ENCODE peak calls at places on chromosomes 4 and X, in five cellular contexts. Z, L, B, C and D are unnamed samples.

GRCh38 chr4:151541438-151542071 is 132.6 kb downstream of the FHIP1A start:
- DNase-seq in C (no peak), B (peak), L (no peak), Z (peak), D (peak)

GRCh38 chrX:42459735-42460134 is 318.2 kb downstream of the PPP1R2C start:
- DNase-seq in B (no peak), L (no peak), Z (no peak), C (no peak), D (no peak)

GRCh38 chr4:183770900-183771299 is 111.8 kb downstream of the TRAPPC11 start:
- DNase-seq in C (no peak), Z (no peak), B (no peak), L (no peak), D (no peak)

GRCh38 chr4:119300388-119301131 is 21.4 kb downstream of the FABP2 start:
- DNase-seq in B (peak), Z (peak), L (peak), C (peak), D (peak)

GRCh38 chrX:1453390-1453783 is 678 bp upstream of the ASMTL start:
- DNase-seq in Z (no peak), B (no peak), C (no peak), L (no peak), D (no peak)

GRCh38 chr4:73589887-73590801 is 30.1 kb downstream of the RASSF6 start:
- DNase-seq in C (no peak), L (no peak), B (no peak), Z (no peak), D (no peak)

GRCh38 chrX:130896816-130897508 is 6.0 kb downstream of the ENOX2 start:
- DNase-seq in Z (peak), C (no peak), L (no peak), B (peak), D (no peak)

GRCh38 chrX:121581885-121582284 is 534.5 kb downstream of the GLUD2 start:
- DNase-seq in L (no peak), B (no peak), C (no peak), Z (no peak), D (peak)

GRCh38 chr4:122762520-122762919 is 30.0 kb downstream of the BBS12 start:
- DNase-seq in B (no peak), L (no peak), Z (no peak), C (no peak), D (no peak)

GRCh38 chr4:56106755-56107154 is 158.0 kb downstream of the CEP135 start:
- DNase-seq in Z (no peak), L (no peak), B (no peak), C (no peak), D (no peak)

DNA sequence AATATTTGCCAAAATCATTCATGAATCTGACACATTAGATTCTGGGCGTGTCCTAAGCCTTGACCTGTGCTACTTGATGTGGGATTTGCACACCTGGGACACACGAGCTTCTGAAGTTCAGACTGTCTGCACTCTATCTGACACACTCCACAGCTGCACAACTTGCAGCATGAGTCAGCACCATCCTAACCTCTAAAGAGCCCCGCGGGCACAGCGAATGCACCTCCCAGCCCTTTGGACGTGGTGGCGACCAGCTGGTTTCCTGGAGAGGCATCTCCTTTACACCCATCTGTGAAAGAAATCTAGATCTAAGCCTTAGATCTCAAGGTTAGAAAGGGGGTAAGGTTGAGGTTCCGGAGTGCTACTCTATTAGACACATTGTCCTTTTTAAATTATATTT is 69.2 kb downstream of the SORBS2 start:
- DNase-seq in L (no peak), B (no peak), Z (peak), C (no peak), D (peak)
- TF ChIP-seq CTCF in L (no peak), B (no peak), Z (no peak), C (no peak), D (no peak)

GRCh38 chr4:174929346-174929745 is 11.2 kb downstream of the ADAM29 start:
- DNase-seq in Z (no peak), C (no peak), L (no peak), B (no peak), D (no peak)

GRCh38 chr4:174930895-174931294 is 12.7 kb downstream of the ADAM29 start:
- DNase-seq in Z (no peak), C (no peak), B (no peak), L (no peak), D (no peak)

GRCh38 chr4:174934360-174934759 is 16.2 kb downstream of the ADAM29 start:
- DNase-seq in C (no peak), Z (no peak), B (no peak), L (no peak), D (no peak)

GRCh38 chr4:174935607-174936006 is 17.4 kb downstream of the ADAM29 start:
- DNase-seq in B (no peak), C (no peak), L (no peak), Z (no peak), D (no peak)

GRCh38 chr4:174933083-174933482 is 14.9 kb downstream of the ADAM29 start:
- DNase-seq in B (no peak), Z (no peak), C (no peak), L (no peak), D (no peak)
- H3K4me3 ChIP-seq in B (no peak), Z (no peak), C (no peak), L (no peak), D (no peak)

GRCh38 chr4:99586747-99587146 is 12.1 kb downstream of the MTTP start:
- DNase-seq in B (no peak), L (no peak), Z (no peak), C (no peak), D (no peak)

GRCh38 chr4:99587302-99587701 is 12.7 kb downstream of the MTTP start:
- DNase-seq in B (no peak), L (no peak), Z (no peak), C (no peak), D (no peak)

GRCh38 chr4:99585521-99585920 is 10.9 kb downstream of the MTTP start:
- DNase-seq in C (no peak), L (no peak), Z (no peak), B (no peak), D (no peak)

GRCh38 chr4:99586322-99586721 is 11.7 kb downstream of the MTTP start:
- DNase-seq in Z (no peak), B (no peak), L (no peak), C (no peak), D (no peak)

DNA sequence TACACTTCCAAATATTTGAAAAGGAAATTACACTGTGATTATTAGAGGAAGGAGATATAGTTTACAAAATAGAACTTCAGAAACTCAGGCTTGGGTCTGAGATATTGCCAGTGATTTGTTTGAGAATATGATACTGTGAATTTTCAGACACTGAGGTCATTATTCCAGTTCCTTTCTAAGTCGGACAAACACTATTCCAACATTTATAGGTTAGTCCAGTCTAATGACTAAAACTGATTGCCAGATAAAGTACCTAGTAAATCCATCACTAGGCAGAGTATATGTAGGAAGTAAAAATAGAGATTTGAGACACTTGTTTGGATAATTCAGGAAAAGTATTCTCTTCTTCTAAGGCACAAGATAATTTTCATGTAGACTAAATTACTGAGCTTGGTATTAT is 13.2 kb downstream of the MTTP start:
- DNase-seq in B (no peak), Z (no peak), C (no peak), L (no peak), D (no peak)
- TF ChIP-seq CTCF in B (no peak), Z (no peak), C (no peak), L (no peak), D (no peak)

GRCh38 chrX:49656554-49656953 is 39.2 kb downstream of the PAGE1 start:
- DNase-seq in Z (no peak), L (no peak), C (no peak), B (no peak), D (no peak)
- H3K4me3 ChIP-seq in Z (no peak), L (no peak), C (no peak), B (no peak), D (no peak)

GRCh38 chrX:78092296-78092695 is 11.8 kb upstream of the PGK1 start:
- DNase-seq in C (no peak), Z (peak), L (no peak), B (peak), D (peak)
- TF ChIP-seq CTCF in C (no peak), Z (peak), L (no peak), B (peak), D (peak)

GRCh38 chr4:22471419-22471818 is 44.4 kb downstream of the ADGRA3 start:
- DNase-seq in C (no peak), L (no peak), Z (no peak), B (no peak), D (no peak)
- H3K4me3 ChIP-seq in C (no peak), L (no peak), Z (no peak), B (no peak), D (no peak)

GRCh38 chr4:1347410-1347864 is 429 bp downstream of the UVSSA start:
- DNase-seq in B (peak), L (peak), C (peak), Z (peak), D (peak)
- TF ChIP-seq CTCF in B (no peak), L (no peak), C (no peak), Z (no peak), D (no peak)

GRCh38 chr4:48141048-48141447 is 7.0 kb upstream of the TXK start:
- DNase-seq in Z (peak), L (no peak), C (no peak), B (peak), D (peak)
- H3K4me3 ChIP-seq in Z (no peak), L (no peak), C (no peak), B (no peak), D (no peak)

GRCh38 chr4:6137027-6137746 is 63.2 kb downstream of the JAKMIP1 start:
- DNase-seq in L (no peak), B (no peak), Z (no peak), C (no peak), D (no peak)

GRCh38 chr4:6137747-6138135 is 62.6 kb downstream of the JAKMIP1 start:
- DNase-seq in C (no peak), Z (no peak), L (no peak), B (no peak), D (no peak)

GRCh38 chr4:6134612-6135220 is 65.6 kb downstream of the JAKMIP1 start:
- DNase-seq in B (no peak), C (no peak), Z (no peak), L (no peak), D (no peak)
- TF ChIP-seq CTCF in B (no peak), C (no peak), Z (no peak), L (no peak), D (no peak)

GRCh38 chrX:21374163-21374993 is at the start of gene CNKSR2:
- DNase-seq in Z (peak), L (peak), C (peak), B (no peak), D (peak)

GRCh38 chrX:21376636-21377035 is 2.4 kb downstream of the CNKSR2 start:
- DNase-seq in Z (no peak), C (no peak), B (no peak), L (no peak), D (no peak)

GRCh38 chrX:21374994-21375794 is 976 bp downstream of the CNKSR2 start:
- DNase-seq in B (no peak), C (no peak), L (peak), Z (no peak), D (no peak)

GRCh38 chrX:21373637-21374162 is 518 bp upstream of the CNKSR2 start:
- DNase-seq in B (no peak), Z (no peak), C (no peak), L (peak), D (no peak)

DNA sequence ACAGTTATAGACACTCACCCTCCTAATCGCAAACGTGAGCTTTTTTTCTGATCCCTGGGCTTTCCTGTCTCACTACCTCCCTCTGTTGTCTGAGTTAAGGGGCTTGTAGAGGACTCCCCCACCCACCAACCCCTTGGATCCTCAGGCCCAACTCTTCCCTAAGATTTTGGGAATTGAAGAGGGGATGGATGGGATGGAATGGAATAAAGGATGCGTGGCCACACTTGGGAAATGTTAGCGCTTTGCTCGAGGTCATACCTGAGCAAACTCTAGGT is 1.5 kb downstream of the CNKSR2 start:
- DNase-seq in C (no peak), L (no peak), Z (no peak), B (no peak), D (no peak)
- H3K4me3 ChIP-seq in C (peak), L (peak), Z (no peak), B (no peak), D (no peak)